ENCODE peak calls at places on chromosomes 3 and 15, in eight cellular contexts. O is endothelial cell of umbilical vein, V is sigmoid colon, S is esophagus muscularis mucosa, C is stomach, G is GM23338, I is HCT116, N is H1. A is an unnamed sample.

GRCh38 chr3:25532763-25533162 is 104.7 kb downstream of the RARB start:
- DNase-seq in O (no peak), G (peak; percentile 64), N (peak; percentile 13), S (no peak), I (peak; percentile 26), C (peak; percentile 28), V (no peak), A (no peak)

GRCh38 chr3:30551927-30552326 is 54.5 kb upstream of the TGFBR2 start:
- DNase-seq in S (no peak), V (no peak), I (no peak), O (no peak), G (peak; percentile 58), C (no peak), N (no peak), A (no peak)

GRCh38 chr3:135099734-135100348 is 304.8 kb downstream of the EPHB1 start:
- DNase-seq in N (no peak), C (no peak), I (no peak), G (no peak), S (no peak), O (no peak), V (no peak), A (no peak)

GRCh38 chr3:72376917-72377710 is 471.1 kb downstream of the SHQ1 start:
- DNase-seq in C (no peak), S (no peak), G (peak; percentile 59), N (no peak), O (no peak), I (no peak), V (no peak), A (no peak)

GRCh38 chr15:48898083-48898482 is 20.1 kb downstream of the EID1 start:
- DNase-seq in N (no peak), G (no peak), V (no peak), O (no peak), I (no peak), S (no peak), C (no peak), A (no peak)

GRCh38 chr3:196093271-196094111 is 11.6 kb upstream of the TFRC start:
- DNase-seq in C (no peak), O (no peak), V (no peak), I (no peak), G (no peak), N (no peak), S (no peak), A (no peak)

GRCh38 chr15:41423979-41424659 is 7.2 kb downstream of the RTF1 start:
- DNase-seq in S (no peak), N (no peak), I (no peak), G (no peak), V (no peak), O (no peak), C (no peak), A (peak; percentile 31)

GRCh38 chr3:195060531-195061385 is 210.2 kb downstream of the XXYLT1 start:
- DNase-seq in O (no peak), V (peak; percentile 59), I (no peak), N (no peak), C (no peak), S (no peak), G (no peak), A (no peak)

GRCh38 chr3:126629999-126630398 is 24.9 kb downstream of the TXNRD3 start:
- DNase-seq in N (no peak), G (no peak), I (no peak), S (no peak), O (no peak), C (no peak), V (no peak), A (no peak)

GRCh38 chr3:64988188-64988587 is 300.4 kb upstream of the ADAMTS9 start:
- DNase-seq in G (no peak), V (no peak), C (no peak), S (no peak), I (no peak), O (peak; percentile 70), N (no peak), A (no peak)

DNA sequence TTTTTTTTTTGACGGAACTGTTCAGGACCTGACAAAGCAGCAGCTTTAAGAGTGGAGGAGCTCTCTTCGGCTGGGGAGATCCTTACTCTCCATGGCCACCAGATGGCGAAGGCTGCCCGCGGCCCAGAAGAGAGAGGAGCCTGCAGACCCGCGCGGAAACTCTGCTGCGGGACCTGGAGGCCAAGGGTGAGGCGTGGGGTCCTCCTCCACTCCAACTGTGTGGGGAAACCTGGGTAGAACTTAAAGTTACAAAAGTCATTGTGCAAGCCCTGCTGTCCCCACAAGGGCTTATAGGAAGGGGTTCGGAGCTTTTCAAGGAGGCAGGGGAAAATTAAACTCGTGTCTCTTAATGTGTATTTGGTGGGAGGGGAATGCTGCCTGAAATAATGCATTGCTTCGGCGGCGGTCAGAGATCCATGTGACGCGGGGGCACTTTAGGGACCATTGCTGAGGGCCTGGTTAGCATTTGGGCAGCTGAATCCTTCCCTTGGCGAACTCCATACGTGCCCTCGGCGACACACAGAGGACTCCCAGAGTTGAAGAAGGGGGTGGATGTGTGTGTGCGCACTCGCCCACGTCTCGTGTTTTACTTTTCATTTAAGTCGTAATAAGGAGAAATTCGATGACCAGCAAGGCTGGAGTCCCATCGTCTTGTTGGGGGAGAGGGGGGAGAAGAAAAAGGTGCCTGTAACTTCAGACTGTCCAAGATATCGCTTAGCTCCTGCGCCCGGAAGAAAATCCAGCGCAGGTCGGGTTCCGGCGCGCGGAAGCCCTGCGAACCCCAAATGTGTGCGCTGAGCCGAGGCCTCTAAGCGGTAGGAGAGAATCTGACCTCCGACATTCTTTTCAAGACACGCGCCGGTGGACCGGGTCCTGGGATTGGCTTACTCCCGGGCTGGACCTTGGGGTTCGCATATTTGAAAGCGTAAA is 9.7 kb downstream of the EOMES start:
- DNase-seq in O (peak; percentile 79), V (peak; percentile 88), N (no peak), G (peak; percentile 89), I (peak; percentile 55), C (peak; percentile 76), S (peak; percentile 94), A (no peak)
- TF ChIP-seq POLR2AphosphoS5 in O (no peak), V (no peak), N (no peak), G (no peak), I (no peak), C (no peak), S (no peak), A (no peak)

DNA sequence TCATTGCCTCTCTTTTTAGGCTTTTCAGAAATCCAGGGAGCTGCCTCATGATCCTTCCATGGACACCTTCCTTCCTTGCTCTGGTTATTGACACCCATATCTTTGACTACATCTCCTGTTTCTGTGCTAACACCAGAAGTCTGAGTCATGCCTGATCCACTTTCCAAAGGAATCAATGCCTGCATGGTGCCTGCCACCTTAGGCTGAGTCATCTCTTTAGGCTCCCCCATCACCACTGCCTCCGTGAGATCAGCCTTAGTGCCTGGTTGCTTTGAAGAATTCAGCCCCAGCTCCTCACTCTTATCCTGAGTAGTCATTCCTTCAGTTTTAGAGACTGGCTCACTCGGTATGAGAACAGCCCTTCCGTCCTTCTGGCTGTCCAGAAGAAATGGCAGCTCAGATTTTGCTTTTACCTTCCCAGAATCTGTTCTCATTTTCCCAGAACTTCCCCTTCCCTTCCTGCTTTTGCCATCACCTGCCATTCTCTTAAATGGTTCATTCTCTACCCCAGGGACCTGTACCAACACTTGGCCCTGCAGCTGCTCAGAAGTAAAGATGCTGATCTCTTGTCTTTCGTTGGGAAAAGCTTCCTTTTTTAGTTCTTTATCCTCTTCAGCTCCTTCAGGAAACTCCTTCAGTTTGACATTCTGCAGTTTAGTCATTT is 105.3 kb downstream of the MAP4 start:
- DNase-seq in S (no peak), G (no peak), V (no peak), I (peak; percentile 81), N (peak; percentile 10), O (peak; percentile 79), C (no peak), A (no peak)
- TF ChIP-seq POLR2AphosphoS5 in S (no peak), G (no peak), V (no peak), I (peak; percentile 25), N (no peak), O (no peak), C (no peak), A (no peak)

GRCh38 chr15:75206006-75206405 is 4.3 kb downstream of the C15orf39 start:
- DNase-seq in I (no peak), S (no peak), C (no peak), O (no peak), G (no peak), N (no peak), V (no peak), A (no peak)

GRCh38 chr15:75203017-75203907 is 1.6 kb downstream of the C15orf39 start:
- DNase-seq in V (no peak), G (no peak), S (no peak), I (no peak), O (peak; percentile 50), C (no peak), N (no peak), A (no peak)

GRCh38 chr15:75203908-75204263 is 2.2 kb downstream of the C15orf39 start:
- DNase-seq in G (no peak), I (no peak), O (no peak), C (no peak), V (no peak), S (no peak), N (no peak), A (no peak)

GRCh38 chr15:75205064-75205395 is 3.3 kb downstream of the C15orf39 start:
- DNase-seq in G (no peak), C (no peak), I (no peak), S (no peak), V (no peak), O (no peak), N (no peak), A (no peak)

DNA sequence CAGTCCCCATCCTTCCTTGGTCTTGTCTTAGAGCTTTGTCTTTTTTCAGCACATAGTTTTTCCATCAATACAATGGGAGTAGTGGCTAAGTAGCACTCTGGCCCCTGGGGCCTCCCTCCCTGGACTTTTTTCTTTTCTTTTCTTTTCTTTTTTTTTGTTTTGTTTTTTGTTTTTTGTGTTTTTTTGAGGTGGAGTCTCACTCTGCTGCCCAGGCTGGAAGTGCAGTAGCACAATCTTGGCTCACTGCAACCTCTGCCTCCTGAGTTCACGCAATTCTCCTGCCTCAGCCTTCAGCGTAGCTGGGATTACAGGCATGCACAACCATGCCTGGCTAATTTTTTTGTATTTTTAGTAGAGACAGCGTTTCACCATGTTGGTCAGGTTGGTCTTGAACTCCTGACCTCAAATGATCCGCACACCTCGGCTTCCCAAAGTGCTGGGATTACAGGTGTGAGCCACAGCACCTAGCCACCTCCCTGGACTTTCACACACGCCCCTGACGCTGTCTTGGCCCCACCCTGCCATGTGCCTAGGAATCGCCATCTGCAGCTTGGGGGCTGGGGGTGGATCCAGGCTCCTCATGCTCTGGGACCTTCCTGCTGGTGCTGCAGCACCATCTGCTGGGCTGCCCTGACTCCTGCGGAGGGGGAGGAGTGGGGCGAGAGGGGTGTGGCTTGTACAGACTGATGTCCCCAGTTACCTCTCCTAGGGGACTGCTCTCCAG is 2.8 kb downstream of the C15orf39 start:
- DNase-seq in N (peak; percentile 87), C (peak; percentile 92), S (peak; percentile 96), G (peak; percentile 97), V (peak; percentile 96), O (peak; percentile 92), I (peak; percentile 91), A (peak; percentile 95)
- TF ChIP-seq POLR2AphosphoS5 in N (peak; percentile 23), C (peak; percentile 66), S (peak; percentile 59), G (peak; percentile 30), V (peak; percentile 62), O (peak; percentile 49), I (peak; percentile 41), A (peak; percentile 40)

DNA sequence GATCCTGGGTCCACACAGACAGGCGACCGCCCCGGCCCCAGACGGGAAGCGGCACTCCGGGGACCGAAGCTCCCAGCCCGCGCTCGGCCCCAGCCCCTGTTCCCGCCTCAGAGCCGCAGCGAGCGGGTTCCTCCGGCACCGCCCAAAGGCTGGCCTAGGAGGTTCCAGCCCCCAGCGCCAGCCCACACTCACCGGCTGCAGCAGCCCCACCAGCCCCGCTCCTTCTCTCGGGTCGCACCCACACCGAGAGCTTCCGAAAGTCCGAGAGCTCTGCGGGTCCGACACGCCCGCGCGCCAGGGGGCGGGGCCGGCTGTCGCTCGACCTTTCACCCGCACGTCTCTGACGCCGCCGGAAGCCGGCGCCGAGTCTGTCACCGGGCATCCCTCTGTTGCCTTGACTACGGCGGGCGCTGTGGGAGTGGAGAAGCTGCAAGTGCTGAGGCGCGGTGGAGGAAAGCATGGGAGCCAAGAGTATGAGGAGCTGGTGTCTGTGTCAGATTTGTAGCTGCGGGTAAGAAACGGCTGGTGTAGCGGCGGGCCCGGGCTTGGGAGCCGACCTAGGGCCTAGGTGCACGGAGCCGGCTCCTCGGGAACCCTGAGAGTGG is at the start of the genes EFL1 and SAXO2:
- DNase-seq in V (peak; percentile 95), O (peak; percentile 82), S (peak; percentile 97), I (peak; percentile 54), C (peak; percentile 91), G (peak; percentile 90), N (peak; percentile 54), A (peak; percentile 77)
- TF ChIP-seq POLR2AphosphoS5 in V (peak; percentile 72), O (no peak), S (peak; percentile 77), I (peak; percentile 67), C (peak; percentile 50), G (peak; percentile 92), N (no peak), A (peak; percentile 50)